ENCODE peak calls at places on chromosomes 1 and 21, in four cellular contexts. One of them, this sample, is unnamed.

GRCh38 chr1:228099331-228099732 is 3.8 kb downstream of the C1orf35 start:
- DNase-seq in GM12878: no peak
- DNase-seq in K562: peak; percentile 8
- DNase-seq in HepG2: no peak
- DNase-seq in this sample: no peak

GRCh38 chr1:47703981-47704596 is 266.2 kb downstream of the FOXD2 start:
- DNase-seq in HepG2: no peak
- DNase-seq in K562: no peak
- DNase-seq in GM12878: no peak
- DNase-seq in this sample: no peak

GRCh38 chr1:162089748-162090147 is 20.3 kb downstream of the NOS1AP start:
- DNase-seq in K562: no peak
- DNase-seq in GM12878: no peak
- DNase-seq in HepG2: no peak
- DNase-seq in this sample: no peak

GRCh38 chr1:192702212-192702993 is 66.5 kb downstream of the RGS13 start:
- DNase-seq in GM12878: no peak
- DNase-seq in HepG2: peak; percentile 87
- DNase-seq in K562: no peak
- DNase-seq in this sample: no peak

GRCh38 chr1:24294757-24295371 is 24.3 kb upstream of the GRHL3 start:
- DNase-seq in K562: no peak
- DNase-seq in GM12878: no peak
- DNase-seq in HepG2: no peak
- DNase-seq in this sample: no peak

GRCh38 chr1:152048641-152048970 is 11.8 kb upstream of the S100A11 start:
- DNase-seq in HepG2: no peak
- DNase-seq in GM12878: no peak
- DNase-seq in K562: no peak
- DNase-seq in this sample: no peak

GRCh38 chr1:56688522-56689026 is 43.5 kb downstream of the PRKAA2 start:
- DNase-seq in K562: no peak
- DNase-seq in HepG2: peak; percentile 96
- DNase-seq in GM12878: peak; percentile 1
- DNase-seq in this sample: no peak

GRCh38 chr1:21261551-21262281 is 28.5 kb downstream of the ECE1 start:
- DNase-seq in HepG2: no peak
- DNase-seq in K562: peak; percentile 82
- DNase-seq in GM12878: no peak
- DNase-seq in this sample: no peak

GRCh38 chr21:30186242-30186641 is 19.6 kb upstream of the CLDN17 start:
- DNase-seq in GM12878: no peak
- DNase-seq in HepG2: no peak
- DNase-seq in K562: no peak
- DNase-seq in this sample: no peak

GRCh38 chr1:192986110-192986747 is 72.9 kb downstream of the UCHL5 start:
- DNase-seq in GM12878: no peak
- DNase-seq in HepG2: no peak
- DNase-seq in K562: peak; percentile 86
- DNase-seq in this sample: no peak

GRCh38 chr1:184418955-184419733 is 32.3 kb downstream of the C1orf21 start:
- DNase-seq in HepG2: no peak
- DNase-seq in GM12878: no peak
- DNase-seq in K562: no peak
- DNase-seq in this sample: no peak

GRCh38 chr1:19444399-19445021 is 40.8 kb downstream of the CAPZB start:
- DNase-seq in GM12878: no peak
- DNase-seq in HepG2: no peak
- DNase-seq in K562: no peak
- DNase-seq in this sample: no peak

GRCh38 chr1:9230869-9231533 is 3.6 kb upstream of the H6PD start:
- DNase-seq in HepG2: no peak
- DNase-seq in K562: no peak
- DNase-seq in GM12878: no peak
- DNase-seq in this sample: no peak

GRCh38 chr1:32742956-32743355 is 40.4 kb upstream of the SYNC start:
- DNase-seq in HepG2: no peak
- DNase-seq in GM12878: no peak
- DNase-seq in K562: peak; percentile 34
- DNase-seq in this sample: no peak

GRCh38 chr1:115793162-115793561 is 24.6 kb upstream of the CASQ2 start:
- DNase-seq in K562: no peak
- DNase-seq in GM12878: no peak
- DNase-seq in HepG2: no peak
- DNase-seq in this sample: no peak
- TF ChIP-seq TCF7 in K562: no peak
- TF ChIP-seq TCF7 in GM12878: no peak
- TF ChIP-seq TCF7 in HepG2: no peak
- TF ChIP-seq TCF7 in this sample: no peak

GRCh38 chr1:231806623-231807470 is 180.3 kb downstream of the DISC1 start:
- DNase-seq in K562: peak; percentile 60
- DNase-seq in HepG2: peak; percentile 46
- DNase-seq in GM12878: no peak
- DNase-seq in this sample: peak; percentile 86

GRCh38 chr1:231810415-231810814 is 183.8 kb downstream of the DISC1 start:
- DNase-seq in GM12878: no peak
- DNase-seq in K562: no peak
- DNase-seq in HepG2: no peak
- DNase-seq in this sample: no peak

GRCh38 chr1:231807498-231807897 is 180.9 kb downstream of the DISC1 start:
- DNase-seq in K562: no peak
- DNase-seq in GM12878: no peak
- DNase-seq in HepG2: no peak
- DNase-seq in this sample: no peak

GRCh38 chr1:231808116-231808515 is 181.5 kb downstream of the DISC1 start:
- DNase-seq in GM12878: no peak
- DNase-seq in HepG2: no peak
- DNase-seq in K562: no peak
- DNase-seq in this sample: no peak

GRCh38 chr1:231808990-231809389 is 182.4 kb downstream of the DISC1 start:
- DNase-seq in K562: peak; percentile 34
- DNase-seq in GM12878: no peak
- DNase-seq in HepG2: no peak
- DNase-seq in this sample: no peak
- TF ChIP-seq TCF7 in K562: no peak
- TF ChIP-seq TCF7 in GM12878: no peak
- TF ChIP-seq TCF7 in HepG2: no peak
- TF ChIP-seq TCF7 in this sample: no peak

DNA sequence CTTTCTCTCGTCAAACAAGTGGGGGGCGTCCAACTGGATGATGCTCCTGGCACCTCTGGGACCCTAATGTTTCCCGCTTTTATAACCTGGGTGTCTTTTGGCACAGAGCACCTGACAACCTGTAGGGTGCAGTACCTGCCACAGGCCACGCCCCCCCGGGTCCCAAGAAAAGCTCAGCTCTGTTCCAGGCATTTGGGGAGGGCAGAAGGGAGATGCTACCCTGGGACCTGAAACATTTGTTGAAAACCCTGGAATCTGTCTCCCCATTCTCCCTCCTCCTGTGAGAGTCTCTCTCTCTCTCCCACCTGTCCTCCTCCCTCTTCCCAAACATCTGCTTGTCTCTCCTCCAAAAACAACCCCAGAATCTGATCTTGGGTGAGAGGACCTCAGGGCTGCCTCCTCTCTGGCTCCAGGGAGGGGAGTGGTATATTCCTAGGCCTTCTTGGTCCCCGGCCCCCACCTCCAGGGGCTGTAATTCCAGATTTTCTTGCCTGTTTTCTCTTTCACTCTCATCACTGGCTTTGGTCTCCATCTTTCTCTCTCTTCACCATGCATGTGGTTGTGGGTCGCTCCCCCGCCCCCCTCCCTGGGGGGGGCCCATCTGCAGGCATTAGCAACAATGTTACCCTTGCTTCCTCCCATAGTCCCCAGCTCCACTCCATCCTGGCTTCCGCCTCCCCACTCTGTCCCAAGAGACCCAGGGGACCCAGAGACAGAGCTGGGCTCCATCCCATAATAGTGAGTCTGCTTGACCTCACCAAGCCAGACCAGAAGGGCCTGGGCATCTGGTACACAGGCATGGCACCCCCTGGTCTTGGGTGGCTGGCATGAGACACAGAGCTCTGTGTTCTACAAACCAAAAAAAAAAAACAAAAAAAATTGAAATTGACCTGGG is 4.1 kb downstream of the AHDC1 start:
- DNase-seq in GM12878: no peak
- DNase-seq in K562: peak; percentile 46
- DNase-seq in HepG2: no peak
- DNase-seq in this sample: peak; percentile 61
- TF ChIP-seq TCF7 in GM12878: no peak
- TF ChIP-seq TCF7 in K562: no peak
- TF ChIP-seq TCF7 in HepG2: no peak
- TF ChIP-seq TCF7 in this sample: no peak

DNA sequence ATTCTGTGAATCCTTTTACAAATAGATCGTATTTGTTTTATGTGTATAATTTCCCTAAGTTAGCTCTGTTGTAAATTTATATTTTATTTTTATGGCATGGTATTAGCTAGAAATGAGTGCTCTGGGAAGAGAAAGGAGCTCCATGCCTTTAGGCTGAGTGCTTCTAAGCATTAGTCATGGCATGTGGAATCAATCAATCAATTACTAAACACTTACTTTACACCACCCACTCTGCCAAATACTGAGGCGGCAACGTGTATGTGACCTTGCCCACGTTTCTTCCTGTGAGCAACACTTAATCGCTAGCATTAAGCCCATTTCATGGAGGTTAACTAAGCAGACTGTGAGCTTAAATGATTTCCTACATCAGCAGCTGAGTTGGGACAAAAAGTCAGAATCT is 7.2 kb upstream of the BECN2 start:
- DNase-seq in K562: no peak
- DNase-seq in GM12878: no peak
- DNase-seq in HepG2: no peak
- DNase-seq in this sample: no peak
- TF ChIP-seq TCF7 in K562: no peak
- TF ChIP-seq TCF7 in GM12878: no peak
- TF ChIP-seq TCF7 in HepG2: no peak
- TF ChIP-seq TCF7 in this sample: no peak

GRCh38 chr1:205709059-205709398 is 28.7 kb upstream of the SLC45A3 start:
- DNase-seq in HepG2: peak; percentile 47
- DNase-seq in GM12878: no peak
- DNase-seq in K562: no peak
- DNase-seq in this sample: no peak
- TF ChIP-seq TCF7 in HepG2: no peak
- TF ChIP-seq TCF7 in GM12878: no peak
- TF ChIP-seq TCF7 in K562: no peak
- TF ChIP-seq TCF7 in this sample: no peak